ENCODE peak calls at places on chromosome 10, in four cellular contexts. One of them, this sample, is unnamed.

GRCh38 chr10:52314822-52315552 is 906 bp downstream of the DKK1 start:
- DNase-seq in left ventricle myocardium inferior: no peak
- DNase-seq in adrenal gland: no peak
- DNase-seq in brain microvascular endothelial cell: peak; percentile 56
- DNase-seq in this sample: no peak

GRCh38 chr10:75238182-75239180 is 2.7 kb upstream of the COMTD1 start:
- DNase-seq in brain microvascular endothelial cell: no peak
- DNase-seq in adrenal gland: no peak
- DNase-seq in left ventricle myocardium inferior: peak; percentile 36
- DNase-seq in this sample: no peak

GRCh38 chr10:87734987-87735827 is 75.5 kb downstream of the PAPSS2 start:
- DNase-seq in left ventricle myocardium inferior: no peak
- DNase-seq in adrenal gland: peak; percentile 35
- DNase-seq in brain microvascular endothelial cell: peak; percentile 48
- DNase-seq in this sample: no peak

GRCh38 chr10:34504534-34504933 is 310.6 kb downstream of the PARD3 start:
- DNase-seq in left ventricle myocardium inferior: no peak
- DNase-seq in brain microvascular endothelial cell: peak; percentile 53
- DNase-seq in adrenal gland: no peak
- DNase-seq in this sample: no peak

GRCh38 chr10:12638103-12638502 is 288.8 kb downstream of the CAMK1D start:
- DNase-seq in brain microvascular endothelial cell: no peak
- DNase-seq in left ventricle myocardium inferior: no peak
- DNase-seq in adrenal gland: no peak
- DNase-seq in this sample: no peak

GRCh38 chr10:29007748-29008610 is 280.9 kb upstream of the LYZL1 start:
- DNase-seq in left ventricle myocardium inferior: no peak
- DNase-seq in brain microvascular endothelial cell: peak; percentile 60
- DNase-seq in adrenal gland: no peak
- DNase-seq in this sample: no peak

GRCh38 chr10:78817804-78818203 is 251.0 kb upstream of the ZMIZ1 start:
- DNase-seq in adrenal gland: no peak
- DNase-seq in left ventricle myocardium inferior: no peak
- DNase-seq in brain microvascular endothelial cell: no peak
- DNase-seq in this sample: no peak

GRCh38 chr10:99996934-99997648 is 12.7 kb downstream of the DNMBP start:
- DNase-seq in left ventricle myocardium inferior: no peak
- DNase-seq in brain microvascular endothelial cell: no peak
- DNase-seq in adrenal gland: no peak
- DNase-seq in this sample: no peak

GRCh38 chr10:31707578-31708411 is 220.8 kb downstream of the ARHGAP12 start:
- DNase-seq in left ventricle myocardium inferior: peak; percentile 74
- DNase-seq in adrenal gland: peak; percentile 55
- DNase-seq in brain microvascular endothelial cell: peak; percentile 80
- DNase-seq in this sample: peak; percentile 9

GRCh38 chr10:72738476-72738875 is 46.5 kb downstream of the MCU start:
- DNase-seq in left ventricle myocardium inferior: no peak
- DNase-seq in brain microvascular endothelial cell: peak; percentile 13
- DNase-seq in adrenal gland: no peak
- DNase-seq in this sample: no peak

GRCh38 chr10:13949844-13950542 is 363.2 kb downstream of the PRPF18 start:
- DNase-seq in adrenal gland: no peak
- DNase-seq in left ventricle myocardium inferior: no peak
- DNase-seq in brain microvascular endothelial cell: peak; percentile 90
- DNase-seq in this sample: no peak

GRCh38 chr10:18651324-18652007 is at the start of gene NSUN6:
- DNase-seq in brain microvascular endothelial cell: peak; percentile 88
- DNase-seq in adrenal gland: peak; percentile 91
- DNase-seq in left ventricle myocardium inferior: peak; percentile 90
- DNase-seq in this sample: no peak

GRCh38 chr10:60008816-60009215 is 102.5 kb upstream of the CCDC6 start:
- DNase-seq in brain microvascular endothelial cell: no peak
- DNase-seq in left ventricle myocardium inferior: no peak
- DNase-seq in adrenal gland: no peak
- DNase-seq in this sample: no peak

GRCh38 chr10:58511765-58512469 is 755 bp upstream of the BICC1 start:
- DNase-seq in brain microvascular endothelial cell: no peak
- DNase-seq in adrenal gland: peak; percentile 23
- DNase-seq in left ventricle myocardium inferior: peak; percentile 42
- DNase-seq in this sample: no peak

GRCh38 chr10:130871406-130871805 is 440.1 kb downstream of the TCERG1L start:
- DNase-seq in adrenal gland: no peak
- DNase-seq in brain microvascular endothelial cell: no peak
- DNase-seq in left ventricle myocardium inferior: no peak
- DNase-seq in this sample: no peak

GRCh38 chr10:94571528-94571927 is 25.9 kb downstream of the HELLS start:
- DNase-seq in left ventricle myocardium inferior: no peak
- DNase-seq in brain microvascular endothelial cell: peak; percentile 3
- DNase-seq in adrenal gland: no peak
- DNase-seq in this sample: no peak

GRCh38 chr10:79162861-79163662 is 94.3 kb downstream of the ZMIZ1 start:
- DNase-seq in brain microvascular endothelial cell: no peak
- DNase-seq in adrenal gland: no peak
- DNase-seq in left ventricle myocardium inferior: no peak
- DNase-seq in this sample: peak; percentile 80

GRCh38 chr10:28910960-28911359 is 233.6 kb downstream of the BAMBI start:
- DNase-seq in adrenal gland: no peak
- DNase-seq in brain microvascular endothelial cell: peak; percentile 25
- DNase-seq in left ventricle myocardium inferior: no peak
- DNase-seq in this sample: no peak

GRCh38 chr10:48690791-48691660 is 6.4 kb downstream of the WDFY4 start:
- DNase-seq in brain microvascular endothelial cell: no peak
- DNase-seq in left ventricle myocardium inferior: no peak
- DNase-seq in adrenal gland: no peak
- DNase-seq in this sample: no peak

GRCh38 chr10:130579913-130580312 is 443.7 kb downstream of the GLRX3 start:
- DNase-seq in left ventricle myocardium inferior: no peak
- DNase-seq in adrenal gland: no peak
- DNase-seq in brain microvascular endothelial cell: no peak
- DNase-seq in this sample: no peak

GRCh38 chr10:103276251-103276936 is 544 bp upstream of the INA start:
- DNase-seq in brain microvascular endothelial cell: no peak
- DNase-seq in left ventricle myocardium inferior: no peak
- DNase-seq in adrenal gland: no peak
- DNase-seq in this sample: no peak

GRCh38 chr10:28569506-28570159 is 36.7 kb downstream of the WAC start:
- DNase-seq in brain microvascular endothelial cell: peak; percentile 30
- DNase-seq in left ventricle myocardium inferior: no peak
- DNase-seq in adrenal gland: no peak
- DNase-seq in this sample: no peak

GRCh38 chr10:102599565-102600327 is 44.5 kb upstream of the TRIM8 start:
- DNase-seq in left ventricle myocardium inferior: peak; percentile 45
- DNase-seq in brain microvascular endothelial cell: no peak
- DNase-seq in adrenal gland: no peak
- DNase-seq in this sample: no peak

GRCh38 chr10:108783897-108784296 is 1139.4 kb downstream of the XPNPEP1 start:
- DNase-seq in left ventricle myocardium inferior: no peak
- DNase-seq in brain microvascular endothelial cell: peak; percentile 0
- DNase-seq in adrenal gland: no peak
- DNase-seq in this sample: no peak

GRCh38 chr10:32412499-32412853 is 33.5 kb upstream of the CCDC7 start:
- DNase-seq in left ventricle myocardium inferior: no peak
- DNase-seq in brain microvascular endothelial cell: peak; percentile 33
- DNase-seq in adrenal gland: no peak
- DNase-seq in this sample: peak; percentile 52

GRCh38 chr10:64091889-64092288 is 570.7 kb downstream of the REEP3 start:
- DNase-seq in brain microvascular endothelial cell: peak; percentile 34
- DNase-seq in left ventricle myocardium inferior: no peak
- DNase-seq in adrenal gland: no peak
- DNase-seq in this sample: no peak

GRCh38 chr10:78295242-78295641 is 261.6 kb downstream of the RPS24 start:
- DNase-seq in adrenal gland: no peak
- DNase-seq in brain microvascular endothelial cell: no peak
- DNase-seq in left ventricle myocardium inferior: no peak
- DNase-seq in this sample: no peak

GRCh38 chr10:94361161-94361794 is 1.5 kb downstream of the NOC3L start:
- DNase-seq in left ventricle myocardium inferior: no peak
- DNase-seq in adrenal gland: peak; percentile 61
- DNase-seq in brain microvascular endothelial cell: no peak
- DNase-seq in this sample: no peak

GRCh38 chr10:99345350-99345749 is 16.2 kb downstream of the CNNM1 start:
- DNase-seq in left ventricle myocardium inferior: no peak
- DNase-seq in brain microvascular endothelial cell: no peak
- DNase-seq in adrenal gland: no peak
- DNase-seq in this sample: no peak

GRCh38 chr10:13399236-13399635 is 51.1 kb upstream of the SEPHS1 start:
- DNase-seq in brain microvascular endothelial cell: no peak
- DNase-seq in left ventricle myocardium inferior: no peak
- DNase-seq in adrenal gland: no peak
- DNase-seq in this sample: no peak

GRCh38 chr10:114437456-114438292 is 33.4 kb upstream of the AFAP1L2 start:
- DNase-seq in brain microvascular endothelial cell: no peak
- DNase-seq in adrenal gland: no peak
- DNase-seq in left ventricle myocardium inferior: no peak
- DNase-seq in this sample: no peak

DNA sequence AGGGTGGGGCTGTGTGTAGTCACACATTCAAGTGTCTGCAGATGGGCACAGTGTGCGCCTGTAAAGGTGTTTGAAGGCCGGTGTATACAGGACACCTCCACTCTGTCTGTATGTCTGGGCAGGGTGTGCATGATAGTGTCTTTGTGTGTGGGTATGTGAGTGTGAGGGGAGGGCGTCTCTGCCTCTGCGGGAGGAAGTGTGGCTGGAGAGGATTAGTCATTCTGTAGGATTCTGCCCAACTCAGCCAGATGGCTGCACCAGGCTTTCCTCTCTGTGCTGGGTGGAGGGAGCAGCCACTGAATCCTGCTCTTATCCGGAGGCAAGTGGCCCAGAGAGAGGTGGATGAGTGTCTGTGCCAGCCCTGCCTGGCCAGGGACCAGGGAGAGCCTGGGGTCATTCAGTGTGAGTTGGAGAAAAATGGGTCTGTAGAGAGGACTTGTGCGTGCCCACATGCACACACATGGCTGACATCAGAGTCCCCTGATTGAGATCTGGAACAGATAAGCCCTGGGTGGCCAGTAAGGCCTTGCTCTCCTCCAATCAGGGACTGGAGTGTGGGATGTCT is 1.7 kb downstream of the SFXN3 start:
- DNase-seq in adrenal gland: peak; percentile 66
- DNase-seq in left ventricle myocardium inferior: peak; percentile 57
- DNase-seq in brain microvascular endothelial cell: peak; percentile 84
- DNase-seq in this sample: no peak
- H3K4me3 ChIP-seq in adrenal gland: peak overlapping the region; percentile 43
- H3K4me3 ChIP-seq in left ventricle myocardium inferior: peak overlapping the region; percentile 94
- H3K4me3 ChIP-seq in brain microvascular endothelial cell: peak overlapping the region; percentile 82
- H3K4me3 ChIP-seq in this sample: peak overlapping the region; percentile 84

GRCh38 chr10:50360486-50360885 is 109.2 kb upstream of the ASAH2 start:
- DNase-seq in left ventricle myocardium inferior: no peak
- DNase-seq in brain microvascular endothelial cell: peak; percentile 25
- DNase-seq in adrenal gland: no peak
- DNase-seq in this sample: no peak
- H3K4me3 ChIP-seq in left ventricle myocardium inferior: no peak overlapping the region
- H3K4me3 ChIP-seq in brain microvascular endothelial cell: no peak overlapping the region
- H3K4me3 ChIP-seq in adrenal gland: no peak overlapping the region
- H3K4me3 ChIP-seq in this sample: no peak overlapping the region

DNA sequence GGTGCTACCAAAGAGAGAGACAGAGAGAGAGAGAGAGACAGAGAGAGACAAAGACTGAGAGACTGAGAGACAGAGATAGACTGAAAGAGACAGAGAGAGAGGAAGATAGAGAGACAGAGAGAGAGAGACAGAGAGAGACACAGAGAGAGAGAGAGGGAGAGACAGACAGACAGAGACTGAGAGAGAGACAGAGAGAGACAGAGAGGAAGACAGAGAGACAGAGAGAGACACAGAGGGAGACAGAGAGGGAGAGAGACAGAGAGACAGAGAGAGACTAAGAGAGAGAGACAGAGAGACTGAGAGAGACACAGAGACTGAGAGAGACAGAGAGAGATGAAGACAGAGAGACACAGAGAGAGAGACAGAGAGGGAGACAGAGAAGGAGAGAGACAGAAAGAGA is 91.2 kb downstream of the SFMBT2 start:
- DNase-seq in left ventricle myocardium inferior: no peak
- DNase-seq in adrenal gland: no peak
- DNase-seq in brain microvascular endothelial cell: no peak
- DNase-seq in this sample: no peak
- H3K4me3 ChIP-seq in left ventricle myocardium inferior: no peak overlapping the region
- H3K4me3 ChIP-seq in adrenal gland: no peak overlapping the region
- H3K4me3 ChIP-seq in brain microvascular endothelial cell: no peak overlapping the region
- H3K4me3 ChIP-seq in this sample: no peak overlapping the region

DNA sequence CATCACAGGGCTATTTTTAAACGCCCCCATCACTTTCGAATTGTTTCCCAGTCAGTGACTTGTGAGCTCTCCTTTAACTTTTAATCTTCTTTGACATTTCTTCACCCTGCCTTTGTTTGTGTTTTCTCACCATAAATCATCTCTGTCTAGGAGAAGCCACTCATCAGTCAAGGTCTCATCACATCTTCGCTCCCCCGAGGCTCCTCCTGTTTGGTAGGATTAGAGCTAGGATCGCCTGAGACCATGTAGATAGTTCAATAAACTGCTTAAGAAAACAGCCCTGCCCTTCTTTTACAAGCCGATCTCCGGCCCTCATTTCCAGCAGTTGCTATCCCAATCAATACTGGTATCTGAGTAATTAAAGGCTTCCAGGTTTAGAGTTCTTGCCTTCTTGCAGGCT is 472.8 kb upstream of the ADARB2 start:
- DNase-seq in brain microvascular endothelial cell: no peak
- DNase-seq in left ventricle myocardium inferior: no peak
- DNase-seq in adrenal gland: no peak
- DNase-seq in this sample: no peak
- H3K4me3 ChIP-seq in brain microvascular endothelial cell: no peak overlapping the region
- H3K4me3 ChIP-seq in left ventricle myocardium inferior: no peak overlapping the region
- H3K4me3 ChIP-seq in adrenal gland: no peak overlapping the region
- H3K4me3 ChIP-seq in this sample: no peak overlapping the region

GRCh38 chr10:6588082-6588481 is 8.0 kb upstream of the PRKCQ start:
- DNase-seq in brain microvascular endothelial cell: no peak
- DNase-seq in adrenal gland: no peak
- DNase-seq in left ventricle myocardium inferior: no peak
- DNase-seq in this sample: no peak
- H3K4me3 ChIP-seq in brain microvascular endothelial cell: no peak overlapping the region
- H3K4me3 ChIP-seq in adrenal gland: no peak overlapping the region
- H3K4me3 ChIP-seq in left ventricle myocardium inferior: no peak overlapping the region
- H3K4me3 ChIP-seq in this sample: no peak overlapping the region

GRCh38 chr10:106958591-106959328 is 205.7 kb downstream of the SORCS1 start:
- DNase-seq in brain microvascular endothelial cell: no peak
- DNase-seq in left ventricle myocardium inferior: no peak
- DNase-seq in adrenal gland: no peak
- DNase-seq in this sample: no peak
- H3K4me3 ChIP-seq in brain microvascular endothelial cell: no peak overlapping the region
- H3K4me3 ChIP-seq in left ventricle myocardium inferior: peak overlapping the region; percentile 23
- H3K4me3 ChIP-seq in adrenal gland: no peak overlapping the region
- H3K4me3 ChIP-seq in this sample: no peak overlapping the region

This sample was measured in retinal pigment epithelial cell.